ENCODE peak calls at places on chromosomes 6 and 20, in nine cellular contexts. One of them, this sample, is unnamed.

GRCh38 chr6:16704706-16705402 is 56.4 kb downstream of the ATXN1 start:
- DNase-seq in NCI-H1694: no peak
- DNase-seq in frontal cortex: no peak
- DNase-seq in fibroblast of the aortic adventitia: peak
- DNase-seq in NCI-H2081: no peak
- DNase-seq in LoVo: no peak
- DNase-seq in transverse colon: no peak
- DNase-seq in astrocyte of the hippocampus: peak
- DNase-seq in T-cell: no peak
- DNase-seq in this sample: peak

GRCh38 chr6:44452725-44453124 is 65.2 kb downstream of the CDC5L start:
- DNase-seq in NCI-H1694: no peak
- DNase-seq in frontal cortex: no peak
- DNase-seq in fibroblast of the aortic adventitia: peak
- DNase-seq in NCI-H2081: no peak
- DNase-seq in LoVo: no peak
- DNase-seq in transverse colon: no peak
- DNase-seq in astrocyte of the hippocampus: no peak
- DNase-seq in T-cell: no peak
- DNase-seq in this sample: no peak

GRCh38 chr20:31923388-31924271 is 28.2 kb downstream of the PDRG1 start:
- DNase-seq in NCI-H1694: peak
- DNase-seq in frontal cortex: no peak
- DNase-seq in fibroblast of the aortic adventitia: no peak
- DNase-seq in NCI-H2081: no peak
- DNase-seq in LoVo: no peak
- DNase-seq in transverse colon: no peak
- DNase-seq in astrocyte of the hippocampus: no peak
- DNase-seq in T-cell: no peak
- DNase-seq in this sample: no peak

GRCh38 chr20:7728373-7728772 is 211.9 kb downstream of the HAO1 start:
- DNase-seq in NCI-H1694: no peak
- DNase-seq in frontal cortex: no peak
- DNase-seq in fibroblast of the aortic adventitia: peak
- DNase-seq in NCI-H2081: no peak
- DNase-seq in LoVo: no peak
- DNase-seq in transverse colon: no peak
- DNase-seq in astrocyte of the hippocampus: peak
- DNase-seq in T-cell: no peak
- DNase-seq in this sample: no peak

GRCh38 chr6:111417181-111417585 is 65.8 kb downstream of the REV3L start:
- DNase-seq in NCI-H1694: peak
- DNase-seq in frontal cortex: no peak
- DNase-seq in fibroblast of the aortic adventitia: peak
- DNase-seq in NCI-H2081: peak
- DNase-seq in LoVo: no peak
- DNase-seq in transverse colon: no peak
- DNase-seq in astrocyte of the hippocampus: peak
- DNase-seq in T-cell: no peak
- DNase-seq in this sample: no peak

GRCh38 chr6:29813809-29814208 is 13.8 kb upstream of the HLA-G start:
- DNase-seq in NCI-H1694: no peak
- DNase-seq in frontal cortex: no peak
- DNase-seq in fibroblast of the aortic adventitia: peak
- DNase-seq in NCI-H2081: no peak
- DNase-seq in LoVo: no peak
- DNase-seq in transverse colon: no peak
- DNase-seq in astrocyte of the hippocampus: no peak
- DNase-seq in T-cell: no peak
- DNase-seq in this sample: no peak

GRCh38 chr6:139881251-139881650 is 506.8 kb upstream of the CITED2 start:
- DNase-seq in NCI-H1694: peak
- DNase-seq in frontal cortex: no peak
- DNase-seq in fibroblast of the aortic adventitia: no peak
- DNase-seq in NCI-H2081: no peak
- DNase-seq in LoVo: no peak
- DNase-seq in transverse colon: no peak
- DNase-seq in astrocyte of the hippocampus: no peak
- DNase-seq in T-cell: no peak
- DNase-seq in this sample: no peak

GRCh38 chr20:58850693-58851174 is at the start of gene GNAS-AS1:
- DNase-seq in NCI-H1694: peak
- DNase-seq in frontal cortex: peak
- DNase-seq in fibroblast of the aortic adventitia: peak
- DNase-seq in NCI-H2081: peak
- DNase-seq in LoVo: no peak
- DNase-seq in transverse colon: peak
- DNase-seq in astrocyte of the hippocampus: peak
- DNase-seq in T-cell: peak
- DNase-seq in this sample: peak

GRCh38 chr6:816510-817084 is 123.7 kb upstream of the EXOC2 start:
- DNase-seq in NCI-H1694: no peak
- DNase-seq in frontal cortex: no peak
- DNase-seq in fibroblast of the aortic adventitia: no peak
- DNase-seq in NCI-H2081: no peak
- DNase-seq in LoVo: no peak
- DNase-seq in transverse colon: no peak
- DNase-seq in astrocyte of the hippocampus: no peak
- DNase-seq in T-cell: no peak
- DNase-seq in this sample: no peak

GRCh38 chr6:40286721-40287120 is 300.4 kb downstream of the LRFN2 start:
- DNase-seq in NCI-H1694: no peak
- DNase-seq in frontal cortex: no peak
- DNase-seq in fibroblast of the aortic adventitia: no peak
- DNase-seq in NCI-H2081: no peak
- DNase-seq in LoVo: no peak
- DNase-seq in transverse colon: no peak
- DNase-seq in astrocyte of the hippocampus: no peak
- DNase-seq in T-cell: no peak
- DNase-seq in this sample: no peak

GRCh38 chr6:97462944-97463343 is 179.9 kb upstream of the MMS22L start:
- DNase-seq in NCI-H1694: no peak
- DNase-seq in frontal cortex: no peak
- DNase-seq in fibroblast of the aortic adventitia: no peak
- DNase-seq in NCI-H2081: peak
- DNase-seq in LoVo: no peak
- DNase-seq in transverse colon: no peak
- DNase-seq in astrocyte of the hippocampus: no peak
- DNase-seq in T-cell: no peak
- DNase-seq in this sample: no peak

GRCh38 chr20:1274485-1275313 is 8.6 kb downstream of the SNPH start:
- DNase-seq in NCI-H1694: no peak
- DNase-seq in frontal cortex: no peak
- DNase-seq in fibroblast of the aortic adventitia: no peak
- DNase-seq in NCI-H2081: peak
- DNase-seq in LoVo: no peak
- DNase-seq in transverse colon: no peak
- DNase-seq in astrocyte of the hippocampus: no peak
- DNase-seq in T-cell: no peak
- DNase-seq in this sample: no peak

GRCh38 chr20:58287638-58288037 is 21.9 kb upstream of the RAB22A start:
- DNase-seq in NCI-H1694: no peak
- DNase-seq in frontal cortex: no peak
- DNase-seq in fibroblast of the aortic adventitia: no peak
- DNase-seq in NCI-H2081: no peak
- DNase-seq in LoVo: no peak
- DNase-seq in transverse colon: no peak
- DNase-seq in astrocyte of the hippocampus: no peak
- DNase-seq in T-cell: no peak
- DNase-seq in this sample: no peak

GRCh38 chr20:8853805-8854338 is 215.0 kb upstream of the PLCB4 start:
- DNase-seq in NCI-H1694: peak
- DNase-seq in frontal cortex: peak
- DNase-seq in fibroblast of the aortic adventitia: peak
- DNase-seq in NCI-H2081: peak
- DNase-seq in LoVo: peak
- DNase-seq in transverse colon: no peak
- DNase-seq in astrocyte of the hippocampus: peak
- DNase-seq in T-cell: no peak
- DNase-seq in this sample: no peak

GRCh38 chr6:43120938-43121913 is 45.1 kb downstream of the PTK7 start:
- DNase-seq in NCI-H1694: no peak
- DNase-seq in frontal cortex: no peak
- DNase-seq in fibroblast of the aortic adventitia: peak
- DNase-seq in NCI-H2081: no peak
- DNase-seq in LoVo: no peak
- DNase-seq in transverse colon: peak
- DNase-seq in astrocyte of the hippocampus: peak
- DNase-seq in T-cell: no peak
- DNase-seq in this sample: no peak

GRCh38 chr6:88491266-88491665 is 325.1 kb upstream of the CNR1 start:
- DNase-seq in NCI-H1694: no peak
- DNase-seq in frontal cortex: no peak
- DNase-seq in fibroblast of the aortic adventitia: no peak
- DNase-seq in NCI-H2081: no peak
- DNase-seq in LoVo: no peak
- DNase-seq in transverse colon: no peak
- DNase-seq in astrocyte of the hippocampus: no peak
- DNase-seq in T-cell: no peak
- DNase-seq in this sample: no peak

GRCh38 chr6:41257369-41258195 is 28.9 kb downstream of the TREM1 start:
- DNase-seq in NCI-H1694: no peak
- DNase-seq in frontal cortex: no peak
- DNase-seq in fibroblast of the aortic adventitia: peak
- DNase-seq in NCI-H2081: peak
- DNase-seq in LoVo: peak
- DNase-seq in transverse colon: peak
- DNase-seq in astrocyte of the hippocampus: peak
- DNase-seq in T-cell: no peak
- DNase-seq in this sample: no peak

GRCh38 chr6:56756219-56756789 is 113.6 kb upstream of the DST start:
- DNase-seq in NCI-H1694: no peak
- DNase-seq in frontal cortex: no peak
- DNase-seq in fibroblast of the aortic adventitia: no peak
- DNase-seq in NCI-H2081: no peak
- DNase-seq in LoVo: no peak
- DNase-seq in transverse colon: peak
- DNase-seq in astrocyte of the hippocampus: no peak
- DNase-seq in T-cell: no peak
- DNase-seq in this sample: no peak

GRCh38 chr6:63537126-63537958 is 34.9 kb upstream of the LOC128125822 start:
- DNase-seq in NCI-H1694: no peak
- DNase-seq in frontal cortex: no peak
- DNase-seq in fibroblast of the aortic adventitia: peak
- DNase-seq in NCI-H2081: peak
- DNase-seq in LoVo: no peak
- DNase-seq in transverse colon: no peak
- DNase-seq in astrocyte of the hippocampus: peak
- DNase-seq in T-cell: no peak
- DNase-seq in this sample: no peak

GRCh38 chr20:5171074-5171789 is 44.4 kb downstream of the CDS2 start:
- DNase-seq in NCI-H1694: peak
- DNase-seq in frontal cortex: no peak
- DNase-seq in fibroblast of the aortic adventitia: no peak
- DNase-seq in NCI-H2081: peak
- DNase-seq in LoVo: no peak
- DNase-seq in transverse colon: no peak
- DNase-seq in astrocyte of the hippocampus: peak
- DNase-seq in T-cell: no peak
- DNase-seq in this sample: no peak

GRCh38 chr6:24329022-24329421 is 28.8 kb downstream of the DCDC2 start:
- DNase-seq in NCI-H1694: no peak
- DNase-seq in frontal cortex: no peak
- DNase-seq in fibroblast of the aortic adventitia: no peak
- DNase-seq in NCI-H2081: no peak
- DNase-seq in LoVo: no peak
- DNase-seq in transverse colon: no peak
- DNase-seq in astrocyte of the hippocampus: no peak
- DNase-seq in T-cell: no peak
- DNase-seq in this sample: no peak

GRCh38 chr6:64411226-64411625 is 775.6 kb downstream of the PHF3 start:
- DNase-seq in NCI-H1694: no peak
- DNase-seq in frontal cortex: no peak
- DNase-seq in fibroblast of the aortic adventitia: no peak
- DNase-seq in NCI-H2081: no peak
- DNase-seq in LoVo: no peak
- DNase-seq in transverse colon: no peak
- DNase-seq in astrocyte of the hippocampus: peak
- DNase-seq in T-cell: no peak
- DNase-seq in this sample: no peak

GRCh38 chr6:145116591-145117178 is 618.6 kb downstream of the EPM2A start:
- DNase-seq in NCI-H1694: no peak
- DNase-seq in frontal cortex: no peak
- DNase-seq in fibroblast of the aortic adventitia: no peak
- DNase-seq in NCI-H2081: no peak
- DNase-seq in LoVo: no peak
- DNase-seq in transverse colon: no peak
- DNase-seq in astrocyte of the hippocampus: no peak
- DNase-seq in T-cell: no peak
- DNase-seq in this sample: no peak